ENCODE peak calls at places on chromosomes 6 and 20, in nine cellular contexts. E is fibroblast of mammary gland; R is tibial artery; O is CD8-positive, alpha-beta memory T cell; T is BJ; U is dermis microvascular lymphatic vessel endothelial cell; J is H7; H is D341Med; N is T-helper 22 cell. V is an unnamed sample.

GRCh38 chr20:63234693-63235398 is 859 bp upstream of the BIRC7 start:
- DNase-seq in E (no peak), R (no peak), O (no peak), T (no peak), U (no peak), J (peak; percentile 92), H (peak; percentile 71), N (no peak), V (no peak)

GRCh38 chr20:25525857-25526256 is 59.5 kb downstream of the NINL start:
- DNase-seq in E (peak; percentile 98), R (no peak), O (no peak), T (peak; percentile 94), U (no peak), J (no peak), H (no peak), N (no peak), V (no peak)

GRCh38 chr20:51914758-51915157 is 112.4 kb upstream of the SALL4 start:
- DNase-seq in E (no peak), R (no peak), O (no peak), T (no peak), U (no peak), J (no peak), H (no peak), N (no peak), V (no peak)

GRCh38 chr6:163872335-163872734 is 457.8 kb downstream of the QKI start:
- DNase-seq in E (peak; percentile 92), R (no peak), O (no peak), T (peak; percentile 74), U (no peak), J (no peak), H (no peak), N (no peak), V (no peak)

GRCh38 chr6:87754828-87755227 is 52.8 kb upstream of the AKIRIN2 start:
- DNase-seq in E (no peak), R (no peak), O (no peak), T (no peak), U (no peak), J (no peak), H (no peak), N (no peak), V (no peak)

GRCh38 chr6:85126448-85127178 is 323.3 kb upstream of the NT5E start:
- DNase-seq in E (peak; percentile 57), R (peak; percentile 81), O (no peak), T (no peak), U (peak; percentile 74), J (peak; percentile 27), H (peak; percentile 67), N (no peak), V (no peak)

GRCh38 chr20:40604416-40604815 is 84.6 kb downstream of the MAFB start:
- DNase-seq in E (no peak), R (no peak), O (no peak), T (no peak), U (no peak), J (no peak), H (no peak), N (no peak), V (no peak)

GRCh38 chr6:134340574-134340973 is 22.7 kb upstream of the SGK1 start:
- DNase-seq in E (peak; percentile 76), R (no peak), O (no peak), T (no peak), U (no peak), J (no peak), H (no peak), N (no peak), V (no peak)

GRCh38 chr6:127972815-127973214 is 72.0 kb upstream of the THEMIS start:
- DNase-seq in E (no peak), R (no peak), O (no peak), T (no peak), U (no peak), J (no peak), H (no peak), N (peak; percentile 21), V (no peak)

GRCh38 chr6:53209681-53210080 is 61.0 kb upstream of the GCM1 start:
- DNase-seq in E (no peak), R (no peak), O (no peak), T (no peak), U (no peak), J (no peak), H (no peak), N (no peak), V (no peak)

GRCh38 chr6:105501246-105501645 is 98.4 kb upstream of the PREP start:
- DNase-seq in E (no peak), R (no peak), O (no peak), T (peak; percentile 66), U (no peak), J (no peak), H (no peak), N (no peak), V (no peak)

GRCh38 chr20:4795394-4795793 is 73.7 kb downstream of the PRND start:
- DNase-seq in E (peak; percentile 86), R (no peak), O (no peak), T (no peak), U (peak; percentile 61), J (peak; percentile 68), H (no peak), N (no peak), V (no peak)

GRCh38 chr20:15818651-15819071 is 754.6 kb downstream of the KIF16B start:
- DNase-seq in E (no peak), R (no peak), O (no peak), T (no peak), U (no peak), J (no peak), H (no peak), N (no peak), V (no peak)

GRCh38 chr6:1960484-1961142 is 284.8 kb downstream of the GMDS start:
- DNase-seq in E (no peak), R (no peak), O (no peak), T (no peak), U (no peak), J (no peak), H (no peak), N (no peak), V (no peak)

GRCh38 chr6:132188865-132189264 is 212.4 kb downstream of the MOXD1 start:
- DNase-seq in E (peak; percentile 85), R (no peak), O (no peak), T (peak; percentile 39), U (peak; percentile 55), J (no peak), H (no peak), N (no peak), V (no peak)

GRCh38 chr6:169070506-169071176 is 183.0 kb downstream of the THBS2 start:
- DNase-seq in E (peak; percentile 100), R (peak; percentile 98), O (no peak), T (peak; percentile 100), U (no peak), J (no peak), H (no peak), N (no peak), V (no peak)